ENCODE peak calls at places on chromosomes 5 and 9, in eight cellular contexts. W is activated CD4-positive, alpha-beta T cell treated with anti-CD3 and anti-CD28 coated beads, Interleukin-2, amount 50 U/mL, for 4 hours; H is fibroblast of pulmonary artery; Z is HFFc6; O is HS-27A; L is mucosa of descending colon; P is ELR; K is adipocyte. X is an unnamed sample.

GRCh38 chr9:98360176-98360708 is 104.8 kb upstream of the TBC1D2 start:
- DNase-seq in W (no peak), H (no peak), Z (no peak), O (no peak), L (no peak), P (no peak), K (no peak), X (no peak)

GRCh38 chr9:20048985-20049384 is 260.1 kb upstream of the SLC24A2 start:
- DNase-seq in W (no peak), H (no peak), Z (no peak), O (no peak), L (no peak), P (no peak), K (no peak), X (no peak)

GRCh38 chr9:134293576-134294227 is 32.6 kb upstream of the RXRA start:
- DNase-seq in W (no peak), H (no peak), Z (no peak), O (no peak), L (peak; percentile 37), P (no peak), K (peak; percentile 47), X (no peak)

GRCh38 chr9:107949058-107949457 is 459.5 kb upstream of the KLF4 start:
- DNase-seq in W (no peak), H (no peak), Z (no peak), O (no peak), L (no peak), P (no peak), K (peak; percentile 30), X (no peak)

GRCh38 chr5:139294372-139295165 is 1.0 kb downstream of the MATR3 start:
- DNase-seq in W (peak; percentile 44), H (peak; percentile 81), Z (peak; percentile 60), O (peak; percentile 36), L (peak; percentile 77), P (peak; percentile 87), K (peak; percentile 95), X (peak; percentile 62)

GRCh38 chr5:37776826-37777225 is 63.0 kb downstream of the GDNF start:
- DNase-seq in W (no peak), H (peak; percentile 36), Z (peak; percentile 46), O (no peak), L (peak; percentile 49), P (peak; percentile 52), K (peak; percentile 83), X (no peak)

GRCh38 chr5:177478711-177479646 is 5.5 kb upstream of the DBN1 start:
- DNase-seq in W (no peak), H (peak; percentile 81), Z (no peak), O (no peak), L (peak; percentile 73), P (no peak), K (peak; percentile 43), X (no peak)

GRCh38 chr9:111752455-111752854 is 42.3 kb downstream of the SHOC1 start:
- DNase-seq in W (no peak), H (peak; percentile 36), Z (no peak), O (no peak), L (no peak), P (peak; percentile 79), K (no peak), X (no peak)

GRCh38 chr5:101663543-101663942 is 632.5 kb downstream of the SLCO4C1 start:
- DNase-seq in W (no peak), H (no peak), Z (no peak), O (no peak), L (no peak), P (peak; percentile 8), K (no peak), X (no peak)

GRCh38 chr5:62312036-62312435 is 6.0 kb downstream of the KIF2A start:
- DNase-seq in W (no peak), H (peak; percentile 16), Z (peak; percentile 5), O (no peak), L (no peak), P (no peak), K (no peak), X (no peak)

GRCh38 chr5:6829150-6829784 is 116.0 kb downstream of the TENT4A start:
- DNase-seq in W (no peak), H (no peak), Z (peak; percentile 32), O (no peak), L (no peak), P (no peak), K (no peak), X (no peak)